ENCODE peak calls at places on chromosomes 12 and 14, in seven cellular contexts. U is HFF-Myc; R is effector memory CD4-positive, alpha-beta T cell; A is NCI-H345; F is CD4-positive, alpha-beta T cell; D is left cardiac atrium; P is activated T-cell treated with anti-CD3 and anti-CD28 coated beads for 1 hour. T is an unnamed sample.

GRCh38 chr12:44174053-44174452 is 338.2 kb downstream of the TMEM117 start:
- DNase-seq in U (no peak), R (no peak), A (no peak), F (no peak), D (no peak), P (no peak), T (no peak)

GRCh38 chr14:20454359-20454644 is 310 bp downstream of the OSGEP start:
- DNase-seq in U (no peak), R (peak), A (peak), F (peak), D (no peak), P (no peak), T (no peak)

GRCh38 chr12:89016970-89017778 is 335.1 kb downstream of the DUSP6 start:
- DNase-seq in U (peak), R (no peak), A (peak), F (peak), D (peak), P (no peak), T (peak)

GRCh38 chr12:12561305-12562015 is 1.2 kb downstream of the DUSP16 start:
- DNase-seq in U (no peak), R (peak), A (peak), F (peak), D (peak), P (peak), T (peak)

GRCh38 chr12:56014205-56014604 is 6.6 kb upstream of the IKZF4 start:
- DNase-seq in U (no peak), R (no peak), A (peak), F (no peak), D (no peak), P (no peak), T (peak)

GRCh38 chr12:55833056-55833455 is 3.7 kb upstream of the DNAJC14 start:
- DNase-seq in U (no peak), R (no peak), A (no peak), F (no peak), D (no peak), P (no peak), T (no peak)

GRCh38 chr12:122018457-122018856 is 3.2 kb upstream of the BCL7A start:
- DNase-seq in U (no peak), R (no peak), A (no peak), F (no peak), D (no peak), P (no peak), T (no peak)

GRCh38 chr14:34165847-34166340 is 215.0 kb upstream of the EGLN3 start:
- DNase-seq in U (no peak), R (no peak), A (no peak), F (no peak), D (no peak), P (no peak), T (no peak)

GRCh38 chr14:91108941-91109611 is 4.8 kb upstream of the DGLUCY start:
- DNase-seq in U (no peak), R (no peak), A (no peak), F (peak), D (peak), P (no peak), T (no peak)

GRCh38 chr12:94304566-94305061 is 155.1 kb downstream of the CEP83 start:
- DNase-seq in U (no peak), R (no peak), A (no peak), F (no peak), D (no peak), P (no peak), T (no peak)

GRCh38 chr12:116426391-116427136 is 132.6 kb upstream of the MAP1LC3B2 start:
- DNase-seq in U (peak), R (no peak), A (no peak), F (no peak), D (peak), P (no peak), T (peak)

GRCh38 chr14:23569443-23570151 is 2.0 kb upstream of the AP1G2 start:
- DNase-seq in U (no peak), R (no peak), A (peak), F (no peak), D (no peak), P (no peak), T (no peak)

GRCh38 chr14:100237735-100238418 is 1.1 kb upstream of the YY1 start:
- DNase-seq in U (no peak), R (no peak), A (peak), F (peak), D (peak), P (peak), T (peak)

GRCh38 chr12:71797506-71797905 is 42.1 kb upstream of the TBC1D15 start:
- DNase-seq in U (no peak), R (no peak), A (no peak), F (no peak), D (no peak), P (no peak), T (no peak)

T was measured in lung.